ENCODE peak calls at places on chromosomes 5 and 9, in five cellular contexts. Q is K562, U is GM12878, H is HepG2, P is GM12891. M is an unnamed sample.
A peak's percentile ranks its signal among the peaks of the same experiment; 100 is the strongest.

GRCh38 chr5:50576686-50577256 is 89.7 kb upstream of the PARP8 start:
- DNase-seq in H (no peak), U (no peak), Q (no peak), P (no peak), M (no peak)

GRCh38 chr9:96138616-96139015 is 163.4 kb downstream of the HSD17B3 start:
- DNase-seq in H (no peak), P (no peak), Q (no peak), U (no peak), M (no peak)

GRCh38 chr5:141915881-141916336 is 7.8 kb upstream of the DELE1 start:
- DNase-seq in Q (no peak), H (no peak), U (no peak), P (peak; percentile 37), M (no peak)

GRCh38 chr5:127358274-127358673 is 67.7 kb downstream of the MEGF10 start:
- DNase-seq in Q (no peak), H (no peak), U (no peak), P (no peak), M (no peak)

GRCh38 chr5:41368158-41368557 is 142.2 kb downstream of the PLCXD3 start:
- DNase-seq in Q (no peak), H (no peak), U (no peak), P (no peak), M (no peak)

GRCh38 chr9:85215936-85216335 is 525.8 kb downstream of the AGTPBP1 start:
- DNase-seq in P (no peak), Q (no peak), U (no peak), H (no peak), M (no peak)

GRCh38 chr5:89380635-89381034 is 497.7 kb upstream of the MEF2C start:
- DNase-seq in P (no peak), Q (no peak), U (no peak), H (no peak), M (no peak)

GRCh38 chr9:131732061-131732526 is 7.8 kb downstream of the RAPGEF1 start:
- DNase-seq in H (peak; percentile 59), Q (no peak), U (no peak), P (no peak), M (no peak)

GRCh38 chr5:172412724-172413260 is 41.5 kb downstream of the SH3PXD2B start:
- DNase-seq in Q (no peak), U (peak; percentile 16), H (no peak), P (no peak), M (peak; percentile 61)

GRCh38 chr5:172418847-172419810 is 35.2 kb downstream of the SH3PXD2B start:
- DNase-seq in P (no peak), U (no peak), Q (no peak), H (no peak), M (peak; percentile 70)

GRCh38 chr9:69149321-69149807 is 24.7 kb upstream of the TJP2 start:
- DNase-seq in U (no peak), H (no peak), P (no peak), Q (no peak), M (no peak)

GRCh38 chr9:94801685-94802084 is 75.2 kb downstream of the AOPEP start:
- DNase-seq in H (no peak), Q (no peak), U (no peak), P (no peak), M (no peak)

GRCh38 chr5:90645024-90645610 is 86.5 kb downstream of the ADGRV1 start:
- DNase-seq in H (peak; percentile 37), U (no peak), P (no peak), Q (peak; percentile 82), M (no peak)

GRCh38 chr9:19782005-19782404 is 6.8 kb downstream of the SLC24A2 start:
- DNase-seq in U (no peak), Q (no peak), P (no peak), H (no peak), M (no peak)

GRCh38 chr5:31213676-31214638 is 20.5 kb downstream of the CDH6 start:
- DNase-seq in U (no peak), H (no peak), Q (no peak), P (no peak), M (no peak)
- TF ChIP-seq TAF1 in U (no peak), H (no peak), Q (no peak), P (no peak), M (no peak)

DNA sequence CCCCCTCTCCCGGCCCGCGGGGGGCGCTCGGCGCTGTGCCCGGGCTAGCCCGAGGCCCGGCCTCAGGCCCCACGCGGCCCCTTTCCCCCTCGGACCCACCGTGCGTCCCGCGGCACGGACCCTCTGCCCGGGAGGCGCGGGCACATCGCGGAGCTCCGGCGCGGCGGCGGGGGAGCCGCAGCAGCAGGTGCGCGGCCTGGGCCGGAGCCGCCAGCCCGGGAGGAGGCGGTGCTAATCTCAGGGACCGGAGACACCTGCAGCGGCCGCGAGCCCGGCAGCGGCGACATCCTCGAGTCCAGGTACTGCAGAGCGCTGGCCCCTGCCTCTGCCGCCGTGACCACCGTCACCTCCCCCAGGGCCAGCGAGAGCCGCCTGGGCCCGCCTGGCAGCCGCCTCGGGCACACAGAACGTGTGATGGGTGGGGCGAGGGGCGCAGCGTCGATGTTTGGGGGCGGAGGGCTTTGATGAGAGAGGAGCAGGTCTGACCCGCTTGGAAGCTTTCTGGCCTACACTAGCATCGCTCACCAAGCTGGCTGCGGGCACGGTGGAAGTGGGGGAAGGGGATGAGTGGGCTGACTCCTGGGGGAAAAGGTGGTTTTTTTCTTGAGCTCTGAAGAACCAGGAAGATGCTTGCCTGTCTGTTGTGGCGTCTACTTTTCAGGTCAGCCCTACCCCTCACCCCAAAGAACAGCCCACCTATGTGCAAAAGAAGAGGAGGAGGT is 524 bp downstream of the CYFIP2 start:
- DNase-seq in H (no peak), U (no peak), P (peak; percentile 29), Q (no peak), M (no peak)
- TF ChIP-seq TAF1 in H (no peak), U (no peak), P (no peak), Q (no peak), M (no peak)

GRCh38 chr9:136325354-136325753 is 2.0 kb upstream of the GPSM1 start:
- DNase-seq in Q (no peak), H (no peak), P (no peak), U (no peak), M (no peak)
- TF ChIP-seq TAF1 in Q (no peak), H (no peak), P (no peak), U (no peak), M (no peak)

GRCh38 chr5:152331718-152332117 is 73.4 kb downstream of the NMUR2 start:
- DNase-seq in P (no peak), Q (no peak), H (no peak), U (no peak), M (no peak)
- TF ChIP-seq TAF1 in P (no peak), Q (no peak), H (no peak), U (no peak), M (no peak)

DNA sequence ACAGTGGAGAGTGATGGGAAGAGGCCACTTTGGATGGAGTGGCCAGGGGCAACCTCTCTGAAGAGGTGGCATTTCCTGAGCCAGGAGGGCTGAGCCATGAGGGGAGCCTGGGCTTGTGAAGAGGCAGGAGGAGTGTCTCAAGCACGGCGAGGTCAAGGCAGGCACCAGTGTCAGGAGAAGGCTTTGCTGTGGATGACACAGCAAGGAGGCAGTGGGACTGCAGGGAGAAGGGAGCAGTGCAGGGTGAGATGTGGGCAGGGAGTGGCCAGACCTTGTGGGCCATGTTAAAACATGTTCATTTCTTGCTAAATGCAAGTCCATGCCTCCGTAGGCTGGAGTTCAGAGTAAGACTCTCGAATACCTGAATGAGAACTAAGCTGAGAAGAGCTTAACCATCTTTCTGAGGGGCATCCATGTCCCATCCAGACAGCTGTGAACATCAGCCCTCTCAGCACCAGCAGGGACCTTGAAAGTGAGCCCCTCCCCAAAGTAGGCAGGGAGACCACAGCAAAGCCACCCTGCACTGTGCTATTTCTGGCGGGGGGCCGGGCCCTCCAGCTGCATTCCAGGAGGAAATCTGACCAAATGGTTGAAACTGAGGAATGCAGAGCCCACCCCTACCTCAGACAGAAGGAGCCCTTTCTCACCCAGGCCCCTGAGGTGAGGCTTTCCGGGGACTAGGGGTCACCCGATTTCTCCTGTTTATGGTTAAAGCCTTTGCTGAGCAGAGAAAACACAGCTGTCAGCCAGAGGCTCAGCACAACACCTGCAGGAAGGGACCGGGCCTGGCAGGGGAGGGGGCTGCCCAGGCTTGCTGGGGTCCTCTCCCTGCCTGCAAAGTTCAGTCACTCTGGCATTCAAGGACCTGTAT is 16.1 kb upstream of the ARSI start:
- DNase-seq in U (no peak), Q (no peak), H (no peak), P (no peak), M (no peak)
- TF ChIP-seq TAF1 in U (no peak), Q (no peak), H (no peak), P (no peak), M (no peak)

DNA sequence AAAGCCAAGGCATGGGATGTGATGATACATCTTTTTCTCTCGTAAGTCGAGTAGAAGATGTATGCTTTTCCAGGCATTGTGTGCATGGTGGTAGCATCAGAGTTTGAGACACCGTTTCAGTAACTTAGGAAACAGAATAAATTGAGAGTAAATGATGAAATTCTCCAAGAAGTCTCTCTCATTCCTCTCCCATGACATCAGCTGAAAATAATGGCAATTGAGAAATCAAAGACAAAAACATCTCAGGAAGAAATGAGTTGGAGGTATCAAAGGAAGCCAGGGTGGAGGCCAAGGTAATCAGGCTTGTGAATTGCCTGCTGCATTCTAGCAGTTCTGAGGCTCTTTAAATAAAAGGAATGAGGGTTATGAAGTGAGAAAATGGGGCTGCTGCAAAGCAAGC is 53.9 kb downstream of the SGCD start:
- DNase-seq in Q (no peak), H (no peak), U (no peak), P (no peak), M (no peak)
- TF ChIP-seq TAF1 in Q (no peak), H (no peak), U (no peak), P (no peak), M (no peak)